ENCODE peak calls at places on chromosomes 11 and 22, in six cellular contexts. One of them, this sample, is unnamed.
A peak's percentile ranks its signal among the peaks of the same experiment; 100 is the strongest.

GRCh38 chr11:78354741-78355705 is 62.6 kb downstream of the GAB2 start:
- DNase-seq in mesendoderm: peak; percentile 64
- DNase-seq in left ventricle myocardium inferior: no peak
- DNase-seq in lower lobe of right lung: peak; percentile 55
- DNase-seq in OCI-LY7: no peak
- DNase-seq in H1: no peak
- DNase-seq in this sample: no peak

GRCh38 chr11:60942970-60943565 is 8.9 kb downstream of the SLC15A3 start:
- DNase-seq in mesendoderm: no peak
- DNase-seq in left ventricle myocardium inferior: no peak
- DNase-seq in lower lobe of right lung: no peak
- DNase-seq in OCI-LY7: no peak
- DNase-seq in H1: no peak
- DNase-seq in this sample: no peak

GRCh38 chr22:33919591-33920501 is at the start of gene LARGE1:
- DNase-seq in mesendoderm: peak; percentile 57
- DNase-seq in left ventricle myocardium inferior: peak; percentile 37
- DNase-seq in lower lobe of right lung: peak; percentile 64
- DNase-seq in OCI-LY7: peak; percentile 52
- DNase-seq in H1: no peak
- DNase-seq in this sample: peak; percentile 28

GRCh38 chr11:122746050-122746478 is 90.5 kb downstream of the UBASH3B start:
- DNase-seq in mesendoderm: no peak
- DNase-seq in left ventricle myocardium inferior: no peak
- DNase-seq in lower lobe of right lung: no peak
- DNase-seq in OCI-LY7: peak; percentile 47
- DNase-seq in H1: no peak
- DNase-seq in this sample: no peak

GRCh38 chr11:8354622-8355417 is 91.1 kb upstream of the LMO1 start:
- DNase-seq in mesendoderm: no peak
- DNase-seq in left ventricle myocardium inferior: no peak
- DNase-seq in lower lobe of right lung: no peak
- DNase-seq in OCI-LY7: no peak
- DNase-seq in H1: no peak
- DNase-seq in this sample: no peak

GRCh38 chr11:66418168-66418985 is 2.5 kb upstream of the NPAS4 start:
- DNase-seq in mesendoderm: peak; percentile 92
- DNase-seq in left ventricle myocardium inferior: peak; percentile 80
- DNase-seq in lower lobe of right lung: peak; percentile 58
- DNase-seq in OCI-LY7: peak; percentile 64
- DNase-seq in H1: peak; percentile 68
- DNase-seq in this sample: peak; percentile 20

GRCh38 chr11:44286268-44286880 is 23.6 kb downstream of the ALX4 start:
- DNase-seq in mesendoderm: peak; percentile 90
- DNase-seq in left ventricle myocardium inferior: no peak
- DNase-seq in lower lobe of right lung: peak; percentile 59
- DNase-seq in OCI-LY7: peak; percentile 57
- DNase-seq in H1: no peak
- DNase-seq in this sample: no peak

GRCh38 chr11:120337896-120338840 is 2.0 kb downstream of the ARHGEF12 start:
- DNase-seq in mesendoderm: no peak
- DNase-seq in left ventricle myocardium inferior: no peak
- DNase-seq in lower lobe of right lung: no peak
- DNase-seq in OCI-LY7: peak; percentile 10
- DNase-seq in H1: no peak
- DNase-seq in this sample: no peak

GRCh38 chr11:70732493-70733206 is 334.3 kb downstream of the CTTN start:
- DNase-seq in mesendoderm: no peak
- DNase-seq in left ventricle myocardium inferior: no peak
- DNase-seq in lower lobe of right lung: peak; percentile 33
- DNase-seq in OCI-LY7: no peak
- DNase-seq in H1: no peak
- DNase-seq in this sample: no peak

GRCh38 chr11:63738720-63739360 is 29.7 kb downstream of the ZFTA start:
- DNase-seq in mesendoderm: peak; percentile 81
- DNase-seq in left ventricle myocardium inferior: peak; percentile 63
- DNase-seq in lower lobe of right lung: peak; percentile 69
- DNase-seq in OCI-LY7: peak; percentile 69
- DNase-seq in H1: no peak
- DNase-seq in this sample: no peak

GRCh38 chr22:22746963-22747933 is 102.8 kb downstream of the GGTLC2 start:
- DNase-seq in mesendoderm: no peak
- DNase-seq in left ventricle myocardium inferior: no peak
- DNase-seq in lower lobe of right lung: no peak
- DNase-seq in OCI-LY7: peak; percentile 82
- DNase-seq in H1: no peak
- DNase-seq in this sample: no peak

GRCh38 chr11:120217941-120218694 is 7.3 kb downstream of the OAF start:
- DNase-seq in mesendoderm: no peak
- DNase-seq in left ventricle myocardium inferior: no peak
- DNase-seq in lower lobe of right lung: no peak
- DNase-seq in OCI-LY7: no peak
- DNase-seq in H1: no peak
- DNase-seq in this sample: peak; percentile 70

GRCh38 chr11:46719048-46719542 is at the start of gene F2:
- DNase-seq in mesendoderm: no peak
- DNase-seq in left ventricle myocardium inferior: no peak
- DNase-seq in lower lobe of right lung: no peak
- DNase-seq in OCI-LY7: no peak
- DNase-seq in H1: no peak
- DNase-seq in this sample: no peak

GRCh38 chr11:96122601-96123044 is 198.7 kb upstream of the MTMR2 start:
- DNase-seq in mesendoderm: no peak
- DNase-seq in left ventricle myocardium inferior: no peak
- DNase-seq in lower lobe of right lung: no peak
- DNase-seq in OCI-LY7: no peak
- DNase-seq in H1: no peak
- DNase-seq in this sample: no peak

GRCh38 chr11:78926633-78927347 is 352.1 kb upstream of the NARS2 start:
- DNase-seq in mesendoderm: no peak
- DNase-seq in left ventricle myocardium inferior: no peak
- DNase-seq in lower lobe of right lung: no peak
- DNase-seq in OCI-LY7: no peak
- DNase-seq in H1: no peak
- DNase-seq in this sample: no peak

GRCh38 chr11:124900464-124900863 is 2.8 kb upstream of the ROBO4 start:
- DNase-seq in mesendoderm: peak; percentile 76
- DNase-seq in left ventricle myocardium inferior: no peak
- DNase-seq in lower lobe of right lung: no peak
- DNase-seq in OCI-LY7: no peak
- DNase-seq in H1: no peak
- DNase-seq in this sample: no peak

GRCh38 chr11:2834893-2835767 is 50.4 kb downstream of the CDKN1C start:
- DNase-seq in mesendoderm: peak; percentile 15
- DNase-seq in left ventricle myocardium inferior: no peak
- DNase-seq in lower lobe of right lung: no peak
- DNase-seq in OCI-LY7: no peak
- DNase-seq in H1: no peak
- DNase-seq in this sample: no peak

GRCh38 chr11:10911907-10912306 is 54.1 kb upstream of the ZBED5 start:
- DNase-seq in mesendoderm: no peak
- DNase-seq in left ventricle myocardium inferior: no peak
- DNase-seq in lower lobe of right lung: no peak
- DNase-seq in OCI-LY7: no peak
- DNase-seq in H1: no peak
- DNase-seq in this sample: no peak

GRCh38 chr11:118224512-118225180 is at the start of gene JAML:
- DNase-seq in mesendoderm: no peak
- DNase-seq in left ventricle myocardium inferior: no peak
- DNase-seq in lower lobe of right lung: no peak
- DNase-seq in OCI-LY7: peak; percentile 51
- DNase-seq in H1: no peak
- DNase-seq in this sample: no peak

GRCh38 chr11:70557742-70558485 is 159.6 kb downstream of the CTTN start:
- DNase-seq in mesendoderm: no peak
- DNase-seq in left ventricle myocardium inferior: no peak
- DNase-seq in lower lobe of right lung: no peak
- DNase-seq in OCI-LY7: no peak
- DNase-seq in H1: no peak
- DNase-seq in this sample: no peak

GRCh38 chr11:13772223-13773046 is 104.0 kb downstream of the FAR1 start:
- DNase-seq in mesendoderm: peak; percentile 87
- DNase-seq in left ventricle myocardium inferior: no peak
- DNase-seq in lower lobe of right lung: no peak
- DNase-seq in OCI-LY7: peak; percentile 90
- DNase-seq in H1: peak; percentile 31
- DNase-seq in this sample: no peak

GRCh38 chr11:131815631-131816030 is 445.2 kb downstream of the NTM start:
- DNase-seq in mesendoderm: peak; percentile 62
- DNase-seq in left ventricle myocardium inferior: no peak
- DNase-seq in lower lobe of right lung: no peak
- DNase-seq in OCI-LY7: no peak
- DNase-seq in H1: no peak
- DNase-seq in this sample: no peak

GRCh38 chr11:81497202-81497804 is 1236.4 kb downstream of the FAM181B start:
- DNase-seq in mesendoderm: peak; percentile 55
- DNase-seq in left ventricle myocardium inferior: no peak
- DNase-seq in lower lobe of right lung: no peak
- DNase-seq in OCI-LY7: peak; percentile 40
- DNase-seq in H1: no peak
- DNase-seq in this sample: no peak

GRCh38 chr22:32776800-32777199 is 24.7 kb upstream of the TIMP3 start:
- DNase-seq in mesendoderm: no peak
- DNase-seq in left ventricle myocardium inferior: no peak
- DNase-seq in lower lobe of right lung: no peak
- DNase-seq in OCI-LY7: no peak
- DNase-seq in H1: no peak
- DNase-seq in this sample: no peak

GRCh38 chr22:17106785-17107546 is 14.2 kb downstream of the TMEM121B start:
- DNase-seq in mesendoderm: no peak
- DNase-seq in left ventricle myocardium inferior: no peak
- DNase-seq in lower lobe of right lung: peak; percentile 63
- DNase-seq in OCI-LY7: no peak
- DNase-seq in H1: no peak
- DNase-seq in this sample: no peak

GRCh38 chr11:64018310-64018709 is 17.4 kb upstream of the FLRT1 start:
- DNase-seq in mesendoderm: no peak
- DNase-seq in left ventricle myocardium inferior: no peak
- DNase-seq in lower lobe of right lung: no peak
- DNase-seq in OCI-LY7: no peak
- DNase-seq in H1: no peak
- DNase-seq in this sample: no peak

GRCh38 chr22:19371893-19372292 is 59.6 kb downstream of the HIRA start:
- DNase-seq in mesendoderm: no peak
- DNase-seq in left ventricle myocardium inferior: no peak
- DNase-seq in lower lobe of right lung: no peak
- DNase-seq in OCI-LY7: no peak
- DNase-seq in H1: no peak
- DNase-seq in this sample: no peak

GRCh38 chr22:40542821-40543540 is 93.5 kb downstream of the MRTFA start:
- DNase-seq in mesendoderm: no peak
- DNase-seq in left ventricle myocardium inferior: no peak
- DNase-seq in lower lobe of right lung: no peak
- DNase-seq in OCI-LY7: no peak
- DNase-seq in H1: no peak
- DNase-seq in this sample: no peak
- H3K27ac ChIP-seq in mesendoderm: no peak overlapping the region
- H3K27ac ChIP-seq in left ventricle myocardium inferior: peak overlapping the region; percentile 17
- H3K27ac ChIP-seq in lower lobe of right lung: no peak overlapping the region
- H3K27ac ChIP-seq in OCI-LY7: no peak overlapping the region
- H3K27ac ChIP-seq in H1: no peak overlapping the region
- H3K27ac ChIP-seq in this sample: no peak overlapping the region

DNA sequence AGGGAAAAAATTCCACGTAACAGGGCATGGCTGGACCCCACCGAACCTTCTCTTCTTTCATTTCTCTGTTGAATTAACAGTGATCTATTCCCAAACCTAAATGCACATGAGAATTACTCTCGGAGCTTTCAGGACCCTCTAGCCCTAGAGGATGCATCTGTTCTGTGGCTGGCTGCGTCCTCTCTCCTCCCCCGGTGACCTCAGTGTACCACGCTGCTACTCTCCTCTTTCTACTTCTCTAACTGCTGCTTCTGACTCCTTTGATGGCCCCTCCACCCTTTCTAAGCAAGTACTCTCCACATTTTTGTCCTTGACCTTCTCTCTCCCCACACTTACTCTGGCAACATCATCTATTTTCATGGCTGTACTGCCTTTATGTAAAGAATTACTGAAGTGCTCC is 12.1 kb upstream of the APOA1 start:
- DNase-seq in mesendoderm: no peak
- DNase-seq in left ventricle myocardium inferior: no peak
- DNase-seq in lower lobe of right lung: no peak
- DNase-seq in OCI-LY7: no peak
- DNase-seq in H1: no peak
- DNase-seq in this sample: no peak
- H3K27ac ChIP-seq in mesendoderm: no peak overlapping the region
- H3K27ac ChIP-seq in left ventricle myocardium inferior: no peak overlapping the region
- H3K27ac ChIP-seq in lower lobe of right lung: no peak overlapping the region
- H3K27ac ChIP-seq in OCI-LY7: no peak overlapping the region
- H3K27ac ChIP-seq in H1: no peak overlapping the region
- H3K27ac ChIP-seq in this sample: no peak overlapping the region

GRCh38 chr11:126419801-126420729 is 64.6 kb downstream of the ST3GAL4 start:
- DNase-seq in mesendoderm: peak; percentile 79
- DNase-seq in left ventricle myocardium inferior: no peak
- DNase-seq in lower lobe of right lung: peak; percentile 40
- DNase-seq in OCI-LY7: peak; percentile 81
- DNase-seq in H1: no peak
- DNase-seq in this sample: no peak
- H3K27ac ChIP-seq in mesendoderm: no peak overlapping the region
- H3K27ac ChIP-seq in left ventricle myocardium inferior: peak overlapping the region; percentile 80
- H3K27ac ChIP-seq in lower lobe of right lung: peak overlapping the region; percentile 69
- H3K27ac ChIP-seq in OCI-LY7: peak overlapping the region; percentile 82
- H3K27ac ChIP-seq in H1: no peak overlapping the region
- H3K27ac ChIP-seq in this sample: peak overlapping the region; percentile 24

GRCh38 chr22:44254811-44255210 is 57.9 kb downstream of the SHISAL1 start:
- DNase-seq in mesendoderm: no peak
- DNase-seq in left ventricle myocardium inferior: no peak
- DNase-seq in lower lobe of right lung: no peak
- DNase-seq in OCI-LY7: no peak
- DNase-seq in H1: no peak
- DNase-seq in this sample: no peak

GRCh38 chr22:44260216-44261035 is 52.3 kb downstream of the SHISAL1 start:
- DNase-seq in mesendoderm: no peak
- DNase-seq in left ventricle myocardium inferior: no peak
- DNase-seq in lower lobe of right lung: no peak
- DNase-seq in OCI-LY7: no peak
- DNase-seq in H1: no peak
- DNase-seq in this sample: no peak

GRCh38 chr22:44256860-44257560 is 55.7 kb downstream of the SHISAL1 start:
- DNase-seq in mesendoderm: no peak
- DNase-seq in left ventricle myocardium inferior: no peak
- DNase-seq in lower lobe of right lung: no peak
- DNase-seq in OCI-LY7: no peak
- DNase-seq in H1: no peak
- DNase-seq in this sample: no peak

GRCh38 chr22:44259366-44260215 is 53.2 kb downstream of the SHISAL1 start:
- DNase-seq in mesendoderm: no peak
- DNase-seq in left ventricle myocardium inferior: no peak
- DNase-seq in lower lobe of right lung: no peak
- DNase-seq in OCI-LY7: no peak
- DNase-seq in H1: no peak
- DNase-seq in this sample: no peak

DNA sequence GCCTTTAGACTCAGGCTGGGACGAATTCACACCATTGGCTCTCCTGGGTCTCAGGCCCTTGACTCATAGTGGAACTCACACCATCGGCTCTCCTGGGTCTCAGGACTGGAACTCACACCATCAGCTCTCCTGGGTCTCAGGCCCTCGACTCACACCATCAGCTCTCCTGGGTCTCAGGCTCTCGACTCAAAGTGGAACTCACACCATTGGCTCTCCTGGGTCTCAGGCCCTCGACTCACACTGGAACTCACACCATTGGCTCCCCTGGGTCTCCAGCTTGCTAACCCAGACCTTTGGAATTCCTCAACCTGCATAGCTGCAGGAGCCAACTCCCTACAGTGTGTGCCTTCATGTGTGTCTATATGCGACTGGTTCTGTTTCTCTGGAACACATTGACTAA is 56.7 kb downstream of the SHISAL1 start:
- DNase-seq in mesendoderm: peak; percentile 28
- DNase-seq in left ventricle myocardium inferior: no peak
- DNase-seq in lower lobe of right lung: no peak
- DNase-seq in OCI-LY7: no peak
- DNase-seq in H1: no peak
- DNase-seq in this sample: no peak
- H3K27ac ChIP-seq in mesendoderm: no peak overlapping the region
- H3K27ac ChIP-seq in left ventricle myocardium inferior: no peak overlapping the region
- H3K27ac ChIP-seq in lower lobe of right lung: no peak overlapping the region
- H3K27ac ChIP-seq in OCI-LY7: no peak overlapping the region
- H3K27ac ChIP-seq in H1: no peak overlapping the region
- H3K27ac ChIP-seq in this sample: no peak overlapping the region